ENCODE peak calls at places on chromosomes 7 and 10, in nine cellular contexts. C, F, G, D, N, Q, O, I and T are unnamed samples.
A peak's percentile ranks its signal among the peaks of the same experiment; 100 is the strongest.

GRCh38 chr10:74900297-74900696 is 73.9 kb downstream of the KAT6B start:
- DNase-seq in C (peak; percentile 17), F (no peak), G (no peak), D (no peak), N (no peak), Q (no peak), O (no peak), I (no peak), T (no peak)

GRCh38 chr10:30973737-30974136 is 57.9 kb downstream of the ZNF438 start:
- DNase-seq in C (no peak), F (no peak), G (no peak), D (no peak), N (no peak), Q (no peak), O (no peak), I (peak; percentile 75), T (no peak)

GRCh38 chr10:132028706-132029105 is 37.0 kb upstream of the JAKMIP3 start:
- DNase-seq in C (no peak), F (no peak), G (no peak), D (no peak), N (no peak), Q (no peak), O (no peak), I (no peak), T (no peak)

GRCh38 chr7:211033-211714 is 18.8 kb downstream of the FAM20C start:
- DNase-seq in C (no peak), F (no peak), G (no peak), D (no peak), N (no peak), Q (no peak), O (no peak), I (no peak), T (no peak)

GRCh38 chr10:16520900-16521299 is 779 bp downstream of the C1QL3 start:
- DNase-seq in C (no peak), F (peak; percentile 76), G (peak; percentile 24), D (no peak), N (peak; percentile 65), Q (no peak), O (peak; percentile 82), I (peak; percentile 53), T (peak; percentile 33)

GRCh38 chr10:30897045-30897444 is 134.6 kb downstream of the ZNF438 start:
- DNase-seq in C (no peak), F (no peak), G (no peak), D (no peak), N (no peak), Q (no peak), O (no peak), I (no peak), T (no peak)

GRCh38 chr10:131746241-131746711 is 154.5 kb upstream of the PPP2R2D start:
- DNase-seq in C (no peak), F (no peak), G (no peak), D (no peak), N (no peak), Q (no peak), O (no peak), I (peak; percentile 19), T (no peak)

GRCh38 chr7:44974549-44974948 is 4.3 kb downstream of the MYO1G start:
- DNase-seq in C (no peak), F (no peak), G (no peak), D (no peak), N (no peak), Q (no peak), O (peak; percentile 46), I (no peak), T (no peak)

GRCh38 chr10:101959349-101959916 is 96.5 kb downstream of the ARMH3 start:
- DNase-seq in C (no peak), F (no peak), G (no peak), D (no peak), N (no peak), Q (no peak), O (no peak), I (peak; percentile 59), T (no peak)

GRCh38 chr7:32948202-32948601 is 9.0 kb upstream of the FKBP9 start:
- DNase-seq in C (no peak), F (no peak), G (no peak), D (no peak), N (peak; percentile 25), Q (no peak), O (peak; percentile 57), I (no peak), T (no peak)

GRCh38 chr7:84196007-84196551 is 1.5 kb upstream of the SEMA3A start:
- DNase-seq in C (no peak), F (no peak), G (no peak), D (no peak), N (peak; percentile 35), Q (no peak), O (peak; percentile 57), I (no peak), T (peak; percentile 66)

GRCh38 chr7:116195451-116195850 is 14.9 kb upstream of the TES start:
- DNase-seq in C (no peak), F (no peak), G (no peak), D (no peak), N (no peak), Q (no peak), O (no peak), I (no peak), T (no peak)

GRCh38 chr7:44239361-44239760 is 38.6 kb downstream of the YKT6 start:
- DNase-seq in C (no peak), F (no peak), G (no peak), D (no peak), N (no peak), Q (no peak), O (no peak), I (no peak), T (no peak)

GRCh38 chr7:24865994-24866615 is 108.8 kb upstream of the GSDME start:
- DNase-seq in C (no peak), F (no peak), G (no peak), D (no peak), N (no peak), Q (no peak), O (no peak), I (no peak), T (no peak)

GRCh38 chr7:106905734-106906133 is 40.7 kb downstream of the PIK3CG start:
- DNase-seq in C (no peak), F (no peak), G (no peak), D (no peak), N (peak; percentile 72), Q (no peak), O (no peak), I (no peak), T (no peak)

DNA sequence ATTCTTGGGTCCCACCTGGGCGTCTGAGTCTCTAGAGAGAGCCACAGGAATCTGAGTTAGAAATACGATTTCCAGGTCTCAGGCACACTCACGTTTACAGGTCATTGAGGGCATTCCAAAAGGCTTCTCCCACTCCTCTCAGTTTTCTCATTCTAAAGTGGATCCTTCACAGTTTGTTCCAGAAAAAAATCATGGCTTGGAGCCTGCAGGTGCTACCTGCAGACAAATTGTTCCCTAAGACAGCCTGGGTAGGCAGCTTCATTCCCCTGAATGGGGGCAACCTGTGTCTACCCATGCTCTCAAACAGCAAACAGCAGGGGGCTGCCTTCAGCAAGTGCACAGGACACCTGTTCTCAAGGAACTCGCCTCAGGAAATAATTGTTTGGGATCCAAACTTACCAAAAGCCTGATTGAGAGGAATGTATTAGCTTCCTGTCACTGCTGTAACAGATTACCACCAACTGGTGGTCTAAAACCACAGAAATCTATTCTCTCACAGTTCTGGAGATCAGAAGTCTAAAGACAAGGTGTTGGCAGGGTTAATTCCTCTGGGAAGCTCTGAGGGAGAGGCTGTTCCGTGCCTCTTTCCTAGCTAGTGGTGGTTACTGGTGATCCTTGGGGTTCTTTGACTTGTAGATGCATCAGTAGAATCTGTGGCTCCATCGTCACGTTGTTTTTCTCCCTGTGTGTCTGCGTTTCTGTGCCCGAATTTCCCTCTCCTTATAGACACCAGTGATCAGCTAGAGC is 117.2 kb downstream of the RAB11FIP2 start:
- DNase-seq in C (no peak), F (no peak), G (no peak), D (no peak), N (peak; percentile 59), Q (no peak), O (peak; percentile 63), I (no peak), T (no peak)
- TF ChIP-seq CTCF in C (no peak), F (no peak), G (no peak), D (no peak), N (peak; percentile 33), Q (no peak), O (no peak), I (no peak), T (no peak)

DNA sequence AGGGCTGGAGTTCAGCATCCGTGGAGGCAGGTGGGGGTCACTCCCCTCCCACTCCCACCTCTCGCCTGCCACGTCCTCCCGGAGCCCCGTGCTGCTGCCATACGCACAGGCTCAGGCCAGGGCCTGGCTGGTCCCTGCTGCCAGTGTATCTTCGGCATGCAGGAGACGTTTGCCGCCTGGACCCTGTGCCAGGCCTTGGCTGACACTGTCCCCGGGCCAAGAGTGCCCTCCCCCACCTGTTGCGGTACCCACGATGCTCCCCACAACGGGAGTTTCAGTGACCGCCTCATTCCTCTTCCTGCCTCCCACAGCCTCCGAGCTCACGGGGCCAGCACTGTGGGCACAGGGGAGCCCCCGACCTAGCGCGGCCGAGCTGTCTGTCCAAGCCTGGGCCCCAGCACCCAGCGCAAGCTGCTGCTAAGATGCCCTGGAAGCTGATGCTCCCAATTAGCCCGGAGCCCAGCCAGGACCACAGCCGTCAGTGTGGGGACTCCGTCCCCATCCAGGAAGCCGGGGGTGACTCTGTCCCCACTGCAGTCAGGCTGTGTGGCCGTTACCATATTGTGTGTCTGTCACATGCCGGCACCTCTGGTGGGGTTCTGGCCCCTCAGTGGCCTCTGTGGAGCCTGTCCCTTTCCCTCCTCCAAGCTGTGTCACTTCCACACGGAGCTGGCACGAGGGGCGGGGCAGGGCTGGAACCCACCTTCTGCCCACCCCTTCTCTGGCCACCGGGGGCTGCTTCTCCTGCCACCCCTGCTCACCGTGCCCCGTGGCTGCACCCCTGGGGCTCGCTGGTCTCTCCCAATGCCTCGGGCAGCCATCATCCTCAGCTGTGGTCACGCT is 7.6 kb downstream of the TTYH3 start:
- DNase-seq in C (no peak), F (no peak), G (no peak), D (peak; percentile 68), N (no peak), Q (no peak), O (no peak), I (no peak), T (no peak)
- H3K4me1 ChIP-seq in C (peaks cover 44% of the 10 kb centered on the region), F (peaks cover 99% of the 10 kb centered on the region), G (peaks cover 14% of the 10 kb centered on the region), D (peaks cover 89% of the 10 kb centered on the region), N (peaks cover 15% of the 10 kb centered on the region), Q (peaks cover 79% of the 10 kb centered on the region), O (no peaks in the 10 kb centered on the region), I (peaks cover 44% of the 10 kb centered on the region), T (peaks cover 43% of the 10 kb centered on the region)

DNA sequence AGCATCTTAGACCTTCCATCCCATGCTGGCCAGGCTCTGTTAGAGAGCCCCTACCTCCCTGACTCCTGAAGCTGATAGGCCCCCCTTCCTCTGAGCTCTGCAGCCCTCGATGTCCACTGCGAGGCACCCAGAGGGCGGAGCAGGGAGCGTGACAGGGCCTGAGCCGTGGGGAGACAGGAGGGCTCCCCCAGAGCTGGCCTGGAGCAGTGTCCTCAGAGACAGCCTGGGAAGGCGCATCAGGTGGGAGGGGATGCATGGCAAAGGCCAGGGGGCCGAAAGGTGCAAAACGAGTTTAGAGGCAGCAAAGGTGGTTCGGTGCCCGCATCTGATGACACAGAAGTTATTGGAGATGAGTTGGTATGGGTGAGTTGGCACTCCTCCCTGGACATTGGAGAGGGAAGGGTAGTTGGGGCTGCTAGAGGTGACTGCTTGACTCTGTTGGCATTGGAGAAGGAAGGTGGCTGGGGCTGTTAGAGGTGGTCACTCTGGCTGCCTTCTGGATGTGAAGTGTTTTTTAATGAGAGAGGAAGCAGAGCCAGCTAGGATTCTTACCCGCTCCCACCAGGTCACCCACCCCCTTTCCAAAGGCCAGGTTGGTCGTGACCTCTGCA is 53.1 kb downstream of the PRF1 start:
- DNase-seq in C (no peak), F (peak; percentile 55), G (no peak), D (peak; percentile 45), N (no peak), Q (no peak), O (no peak), I (no peak), T (no peak)
- TF ChIP-seq CTCF in C (no peak), F (no peak), G (no peak), D (no peak), N (no peak), Q (no peak), O (no peak), I (no peak), T (no peak)

GRCh38 chr10:22807238-22807637 is 92.9 kb upstream of the PIP4K2A start:
- DNase-seq in C (no peak), F (no peak), G (no peak), D (no peak), N (no peak), Q (no peak), O (no peak), I (no peak), T (no peak)
- H3K4me1 ChIP-seq in C (peaks cover 13% of the 10 kb centered on the region), F (peaks cover 10% of the 10 kb centered on the region), G (no peaks in the 10 kb centered on the region), D (peaks cover 10% of the 10 kb centered on the region), N (peaks cover 5% of the 10 kb centered on the region), Q (no peaks in the 10 kb centered on the region), O (no peaks in the 10 kb centered on the region), I (peaks cover 5% of the 10 kb centered on the region), T (no peaks in the 10 kb centered on the region)